ENCODE peak calls at places on chromosome 20, in ten cellular contexts. One of them, this sample, is unnamed.
A peak's percentile ranks its signal among the peaks of the same experiment; 100 is the strongest.

GRCh38 chr20:31879143-31879987 is 8.9 kb downstream of the TTLL9 start:
- DNase-seq in fibroblast of pulmonary artery: peak; percentile 96
- DNase-seq in Kasumi-1: peak; percentile 79
- DNase-seq in fibroblast of mammary gland: peak; percentile 92
- DNase-seq in mesenchymal stem cell: peak; percentile 99
- DNase-seq in HuH-7.5: peak; percentile 98
- DNase-seq in GM20000: peak; percentile 90
- DNase-seq in neural crest cell: peak; percentile 97
- DNase-seq in suprapubic skin: peak; percentile 96
- DNase-seq in globus pallidus: peak; percentile 91
- DNase-seq in this sample: peak; percentile 67

GRCh38 chr20:18543932-18544331 is 23.3 kb upstream of the SMIM26 start:
- DNase-seq in Kasumi-1: no peak
- DNase-seq in fibroblast of mammary gland: no peak
- DNase-seq in fibroblast of pulmonary artery: no peak
- DNase-seq in HuH-7.5: no peak
- DNase-seq in mesenchymal stem cell: no peak
- DNase-seq in GM20000: no peak
- DNase-seq in suprapubic skin: no peak
- DNase-seq in globus pallidus: no peak
- DNase-seq in neural crest cell: no peak
- DNase-seq in this sample: no peak

GRCh38 chr20:63293866-63294535 is 1.0 kb downstream of the COL20A1 start:
- DNase-seq in Kasumi-1: no peak
- DNase-seq in globus pallidus: no peak
- DNase-seq in fibroblast of mammary gland: no peak
- DNase-seq in HuH-7.5: no peak
- DNase-seq in mesenchymal stem cell: no peak
- DNase-seq in GM20000: no peak
- DNase-seq in fibroblast of pulmonary artery: no peak
- DNase-seq in neural crest cell: no peak
- DNase-seq in suprapubic skin: no peak
- DNase-seq in this sample: no peak

GRCh38 chr20:50865114-50865513 is 66.1 kb downstream of the ADNP start:
- DNase-seq in neural crest cell: no peak
- DNase-seq in fibroblast of mammary gland: no peak
- DNase-seq in globus pallidus: no peak
- DNase-seq in Kasumi-1: no peak
- DNase-seq in fibroblast of pulmonary artery: no peak
- DNase-seq in mesenchymal stem cell: no peak
- DNase-seq in HuH-7.5: no peak
- DNase-seq in suprapubic skin: no peak
- DNase-seq in GM20000: no peak
- DNase-seq in this sample: no peak

GRCh38 chr20:51175156-51175555 is 152.2 kb upstream of the KCNG1 start:
- DNase-seq in fibroblast of mammary gland: no peak
- DNase-seq in GM20000: no peak
- DNase-seq in Kasumi-1: no peak
- DNase-seq in mesenchymal stem cell: no peak
- DNase-seq in globus pallidus: no peak
- DNase-seq in suprapubic skin: no peak
- DNase-seq in HuH-7.5: no peak
- DNase-seq in neural crest cell: no peak
- DNase-seq in fibroblast of pulmonary artery: no peak
- DNase-seq in this sample: no peak

GRCh38 chr20:31484001-31484400 is 8.9 kb downstream of the REM1 start:
- DNase-seq in Kasumi-1: no peak
- DNase-seq in globus pallidus: no peak
- DNase-seq in mesenchymal stem cell: no peak
- DNase-seq in neural crest cell: no peak
- DNase-seq in suprapubic skin: no peak
- DNase-seq in fibroblast of pulmonary artery: no peak
- DNase-seq in GM20000: peak; percentile 42
- DNase-seq in HuH-7.5: no peak
- DNase-seq in fibroblast of mammary gland: no peak
- DNase-seq in this sample: no peak

GRCh38 chr20:63553933-63554290 is at the start of gene FNDC11:
- DNase-seq in fibroblast of mammary gland: no peak
- DNase-seq in suprapubic skin: no peak
- DNase-seq in globus pallidus: no peak
- DNase-seq in GM20000: peak; percentile 74
- DNase-seq in Kasumi-1: no peak
- DNase-seq in mesenchymal stem cell: peak; percentile 73
- DNase-seq in HuH-7.5: no peak
- DNase-seq in fibroblast of pulmonary artery: peak; percentile 26
- DNase-seq in neural crest cell: peak; percentile 55
- DNase-seq in this sample: peak; percentile 62

GRCh38 chr20:62921119-62921687 is 5.1 kb downstream of the DIDO1 start:
- DNase-seq in Kasumi-1: peak; percentile 80
- DNase-seq in GM20000: peak; percentile 55
- DNase-seq in mesenchymal stem cell: peak; percentile 83
- DNase-seq in fibroblast of mammary gland: peak; percentile 63
- DNase-seq in globus pallidus: no peak
- DNase-seq in HuH-7.5: peak; percentile 85
- DNase-seq in neural crest cell: peak; percentile 61
- DNase-seq in suprapubic skin: peak; percentile 80
- DNase-seq in fibroblast of pulmonary artery: peak; percentile 57
- DNase-seq in this sample: peak; percentile 57

GRCh38 chr20:2798814-2799213 is 1.6 kb downstream of the CPXM1 start:
- DNase-seq in Kasumi-1: peak; percentile 15
- DNase-seq in globus pallidus: no peak
- DNase-seq in fibroblast of pulmonary artery: no peak
- DNase-seq in HuH-7.5: no peak
- DNase-seq in GM20000: peak; percentile 59
- DNase-seq in mesenchymal stem cell: no peak
- DNase-seq in fibroblast of mammary gland: peak; percentile 43
- DNase-seq in suprapubic skin: no peak
- DNase-seq in neural crest cell: no peak
- DNase-seq in this sample: no peak

GRCh38 chr20:21053002-21053762 is 53.0 kb downstream of the LINC00237 start:
- DNase-seq in suprapubic skin: no peak
- DNase-seq in globus pallidus: peak; percentile 39
- DNase-seq in fibroblast of mammary gland: no peak
- DNase-seq in Kasumi-1: no peak
- DNase-seq in mesenchymal stem cell: no peak
- DNase-seq in neural crest cell: peak; percentile 8
- DNase-seq in HuH-7.5: peak; percentile 35
- DNase-seq in GM20000: no peak
- DNase-seq in fibroblast of pulmonary artery: no peak
- DNase-seq in this sample: no peak

GRCh38 chr20:7980332-7981046 is 39.1 kb downstream of the TMX4 start:
- DNase-seq in HuH-7.5: peak; percentile 72
- DNase-seq in globus pallidus: peak; percentile 46
- DNase-seq in fibroblast of mammary gland: peak; percentile 58
- DNase-seq in suprapubic skin: no peak
- DNase-seq in fibroblast of pulmonary artery: peak; percentile 70
- DNase-seq in mesenchymal stem cell: peak; percentile 52
- DNase-seq in GM20000: peak; percentile 32
- DNase-seq in Kasumi-1: peak; percentile 65
- DNase-seq in neural crest cell: peak; percentile 2
- DNase-seq in this sample: no peak

GRCh38 chr20:3377644-3378043 is 29.8 kb downstream of the DNAAF9 start:
- DNase-seq in GM20000: no peak
- DNase-seq in HuH-7.5: no peak
- DNase-seq in fibroblast of pulmonary artery: no peak
- DNase-seq in globus pallidus: no peak
- DNase-seq in suprapubic skin: no peak
- DNase-seq in neural crest cell: no peak
- DNase-seq in fibroblast of mammary gland: no peak
- DNase-seq in mesenchymal stem cell: no peak
- DNase-seq in Kasumi-1: no peak
- DNase-seq in this sample: no peak

GRCh38 chr20:36084356-36084755 is 70.2 kb upstream of the EPB41L1 start:
- DNase-seq in Kasumi-1: no peak
- DNase-seq in GM20000: no peak
- DNase-seq in fibroblast of mammary gland: no peak
- DNase-seq in neural crest cell: no peak
- DNase-seq in mesenchymal stem cell: no peak
- DNase-seq in HuH-7.5: no peak
- DNase-seq in suprapubic skin: no peak
- DNase-seq in fibroblast of pulmonary artery: no peak
- DNase-seq in globus pallidus: no peak
- DNase-seq in this sample: no peak

GRCh38 chr20:20731945-20732296 is 19.5 kb upstream of the RALGAPA2 start:
- DNase-seq in neural crest cell: no peak
- DNase-seq in HuH-7.5: no peak
- DNase-seq in globus pallidus: no peak
- DNase-seq in fibroblast of pulmonary artery: peak; percentile 61
- DNase-seq in GM20000: no peak
- DNase-seq in fibroblast of mammary gland: peak; percentile 36
- DNase-seq in Kasumi-1: no peak
- DNase-seq in mesenchymal stem cell: no peak
- DNase-seq in suprapubic skin: no peak
- DNase-seq in this sample: no peak

GRCh38 chr20:63636752-63637633 is 10.1 kb upstream of the GMEB2 start:
- DNase-seq in mesenchymal stem cell: no peak
- DNase-seq in fibroblast of pulmonary artery: no peak
- DNase-seq in Kasumi-1: no peak
- DNase-seq in GM20000: no peak
- DNase-seq in globus pallidus: no peak
- DNase-seq in suprapubic skin: no peak
- DNase-seq in HuH-7.5: no peak
- DNase-seq in fibroblast of mammary gland: peak; percentile 28
- DNase-seq in neural crest cell: no peak
- DNase-seq in this sample: no peak

GRCh38 chr20:60123652-60124051 is 165.4 kb downstream of the CDH26 start:
- DNase-seq in fibroblast of mammary gland: no peak
- DNase-seq in suprapubic skin: no peak
- DNase-seq in globus pallidus: no peak
- DNase-seq in HuH-7.5: no peak
- DNase-seq in neural crest cell: no peak
- DNase-seq in fibroblast of pulmonary artery: no peak
- DNase-seq in Kasumi-1: no peak
- DNase-seq in GM20000: no peak
- DNase-seq in mesenchymal stem cell: no peak
- DNase-seq in this sample: no peak

GRCh38 chr20:61807426-61808160 is 258.1 kb downstream of the TAF4 start:
- DNase-seq in suprapubic skin: no peak
- DNase-seq in globus pallidus: no peak
- DNase-seq in fibroblast of pulmonary artery: no peak
- DNase-seq in neural crest cell: no peak
- DNase-seq in fibroblast of mammary gland: no peak
- DNase-seq in mesenchymal stem cell: no peak
- DNase-seq in Kasumi-1: no peak
- DNase-seq in HuH-7.5: no peak
- DNase-seq in GM20000: no peak
- DNase-seq in this sample: no peak

GRCh38 chr20:41017448-41018042 is 11.1 kb upstream of the TOP1 start:
- DNase-seq in fibroblast of pulmonary artery: no peak
- DNase-seq in GM20000: no peak
- DNase-seq in fibroblast of mammary gland: no peak
- DNase-seq in HuH-7.5: no peak
- DNase-seq in suprapubic skin: no peak
- DNase-seq in mesenchymal stem cell: no peak
- DNase-seq in Kasumi-1: no peak
- DNase-seq in neural crest cell: no peak
- DNase-seq in globus pallidus: no peak
- DNase-seq in this sample: no peak

GRCh38 chr20:34522969-34523871 is 7.0 kb downstream of the DYNLRB1 start:
- DNase-seq in mesenchymal stem cell: peak; percentile 66
- DNase-seq in fibroblast of mammary gland: peak; percentile 59
- DNase-seq in HuH-7.5: peak; percentile 71
- DNase-seq in Kasumi-1: peak; percentile 71
- DNase-seq in globus pallidus: peak; percentile 74
- DNase-seq in neural crest cell: peak; percentile 63
- DNase-seq in GM20000: peak; percentile 50
- DNase-seq in fibroblast of pulmonary artery: peak; percentile 83
- DNase-seq in suprapubic skin: no peak
- DNase-seq in this sample: peak; percentile 64

GRCh38 chr20:37128803-37129202 is 33.0 kb upstream of the RBL1 start:
- DNase-seq in neural crest cell: no peak
- DNase-seq in globus pallidus: no peak
- DNase-seq in fibroblast of pulmonary artery: no peak
- DNase-seq in suprapubic skin: no peak
- DNase-seq in HuH-7.5: no peak
- DNase-seq in Kasumi-1: no peak
- DNase-seq in GM20000: no peak
- DNase-seq in fibroblast of mammary gland: no peak
- DNase-seq in mesenchymal stem cell: no peak
- DNase-seq in this sample: no peak

GRCh38 chr20:62980970-62981369 is 25.8 kb downstream of the BHLHE23 start:
- DNase-seq in HuH-7.5: no peak
- DNase-seq in fibroblast of mammary gland: peak; percentile 8
- DNase-seq in GM20000: no peak
- DNase-seq in neural crest cell: peak; percentile 59
- DNase-seq in fibroblast of pulmonary artery: no peak
- DNase-seq in Kasumi-1: peak; percentile 13
- DNase-seq in mesenchymal stem cell: no peak
- DNase-seq in suprapubic skin: no peak
- DNase-seq in globus pallidus: no peak
- DNase-seq in this sample: peak; percentile 96

GRCh38 chr20:58393299-58393698 is 4.3 kb downstream of the VAPB start:
- DNase-seq in suprapubic skin: no peak
- DNase-seq in fibroblast of mammary gland: peak; percentile 57
- DNase-seq in Kasumi-1: no peak
- DNase-seq in globus pallidus: no peak
- DNase-seq in neural crest cell: no peak
- DNase-seq in HuH-7.5: no peak
- DNase-seq in mesenchymal stem cell: peak; percentile 84
- DNase-seq in GM20000: no peak
- DNase-seq in fibroblast of pulmonary artery: no peak
- DNase-seq in this sample: no peak

GRCh38 chr20:25622450-25623224 is 1.2 kb downstream of the NANP start:
- DNase-seq in GM20000: no peak
- DNase-seq in mesenchymal stem cell: no peak
- DNase-seq in HuH-7.5: no peak
- DNase-seq in fibroblast of mammary gland: peak; percentile 2
- DNase-seq in neural crest cell: no peak
- DNase-seq in suprapubic skin: no peak
- DNase-seq in globus pallidus: no peak
- DNase-seq in fibroblast of pulmonary artery: peak; percentile 33
- DNase-seq in Kasumi-1: peak; percentile 28
- DNase-seq in this sample: no peak

GRCh38 chr20:11502051-11502450 is 415.6 kb upstream of the BTBD3 start:
- DNase-seq in GM20000: no peak
- DNase-seq in fibroblast of pulmonary artery: peak; percentile 26
- DNase-seq in fibroblast of mammary gland: no peak
- DNase-seq in mesenchymal stem cell: no peak
- DNase-seq in neural crest cell: no peak
- DNase-seq in HuH-7.5: no peak
- DNase-seq in suprapubic skin: no peak
- DNase-seq in Kasumi-1: peak; percentile 49
- DNase-seq in globus pallidus: no peak
- DNase-seq in this sample: no peak

GRCh38 chr20:41072099-41072798 is 43.6 kb downstream of the TOP1 start:
- DNase-seq in neural crest cell: no peak
- DNase-seq in mesenchymal stem cell: peak; percentile 73
- DNase-seq in fibroblast of pulmonary artery: peak; percentile 84
- DNase-seq in Kasumi-1: no peak
- DNase-seq in fibroblast of mammary gland: peak; percentile 89
- DNase-seq in GM20000: no peak
- DNase-seq in globus pallidus: no peak
- DNase-seq in HuH-7.5: no peak
- DNase-seq in suprapubic skin: no peak
- DNase-seq in this sample: no peak

GRCh38 chr20:62739581-62740285 is 31.1 kb downstream of the NTSR1 start:
- DNase-seq in GM20000: no peak
- DNase-seq in neural crest cell: no peak
- DNase-seq in HuH-7.5: no peak
- DNase-seq in fibroblast of mammary gland: no peak
- DNase-seq in mesenchymal stem cell: no peak
- DNase-seq in fibroblast of pulmonary artery: no peak
- DNase-seq in globus pallidus: no peak
- DNase-seq in Kasumi-1: no peak
- DNase-seq in suprapubic skin: no peak
- DNase-seq in this sample: no peak

GRCh38 chr20:38127011-38127621 is 38.0 kb downstream of the TGM2 start:
- DNase-seq in HuH-7.5: no peak
- DNase-seq in Kasumi-1: no peak
- DNase-seq in mesenchymal stem cell: peak; percentile 86
- DNase-seq in globus pallidus: no peak
- DNase-seq in fibroblast of pulmonary artery: peak; percentile 78
- DNase-seq in neural crest cell: no peak
- DNase-seq in fibroblast of mammary gland: peak; percentile 71
- DNase-seq in suprapubic skin: peak; percentile 44
- DNase-seq in GM20000: no peak
- DNase-seq in this sample: no peak

GRCh38 chr20:62952373-62953166 is at the start of gene SLC17A9:
- DNase-seq in GM20000: peak; percentile 90
- DNase-seq in fibroblast of mammary gland: peak; percentile 50
- DNase-seq in globus pallidus: no peak
- DNase-seq in suprapubic skin: peak; percentile 91
- DNase-seq in neural crest cell: no peak
- DNase-seq in mesenchymal stem cell: peak; percentile 74
- DNase-seq in Kasumi-1: peak; percentile 73
- DNase-seq in HuH-7.5: peak; percentile 86
- DNase-seq in fibroblast of pulmonary artery: peak; percentile 16
- DNase-seq in this sample: no peak

This sample was measured in DND-41.